ENCODE peak calls at places on chromosome 12, in nine cellular contexts. C is GM23248; W is AG10803; N is upper lobe of right lung; U is lower lobe of right lung; Q is AG04449; I is A549; L is HCT116; S is CD8-positive, alpha-beta T cell. M is an unnamed sample.

GRCh38 chr12:81759215-81759991 is at the start of gene PPFIA2:
- DNase-seq in C (peak; percentile 42), W (peak; percentile 8), N (peak; percentile 60), U (no peak), Q (no peak), I (no peak), L (no peak), S (peak; percentile 26), M (no peak)

GRCh38 chr12:53065975-53066593 is 13.1 kb downstream of the SPRYD3 start:
- DNase-seq in C (peak; percentile 89), W (peak; percentile 82), N (peak; percentile 85), U (peak; percentile 83), Q (no peak), I (peak; percentile 96), L (peak; percentile 60), S (peak; percentile 59), M (no peak)

GRCh38 chr12:132551271-132552120 is 58.9 kb downstream of the LRCOL1 start:
- DNase-seq in C (no peak), W (no peak), N (no peak), U (no peak), Q (no peak), I (no peak), L (no peak), S (no peak), M (no peak)

GRCh38 chr12:39103552-39104165 is 198.3 kb upstream of the CPNE8 start:
- DNase-seq in C (peak; percentile 81), W (peak; percentile 58), N (no peak), U (no peak), Q (no peak), I (peak; percentile 64), L (peak; percentile 70), S (no peak), M (no peak)

GRCh38 chr12:8556748-8557147 is 16.0 kb upstream of the CLEC4E start:
- DNase-seq in C (no peak), W (no peak), N (no peak), U (no peak), Q (no peak), I (no peak), L (no peak), S (no peak), M (no peak)

GRCh38 chr12:4214912-4215861 is 58.4 kb upstream of the CCND2 start:
- DNase-seq in C (no peak), W (no peak), N (peak; percentile 88), U (peak; percentile 89), Q (no peak), I (no peak), L (no peak), S (peak; percentile 34), M (peak; percentile 5)

GRCh38 chr12:50572275-50572674 is 67.5 kb downstream of the DIP2B start:
- DNase-seq in C (peak; percentile 94), W (peak; percentile 94), N (no peak), U (no peak), Q (peak; percentile 72), I (no peak), L (no peak), S (no peak), M (peak; percentile 70)

GRCh38 chr12:94596596-94596995 is 53.8 kb downstream of the TMCC3 start:
- DNase-seq in C (no peak), W (no peak), N (no peak), U (no peak), Q (no peak), I (no peak), L (no peak), S (no peak), M (peak; percentile 48)

GRCh38 chr12:87756111-87756510 is 273.1 kb downstream of the C12orf50 start:
- DNase-seq in C (peak; percentile 58), W (peak; percentile 38), N (no peak), U (no peak), Q (peak; percentile 98), I (peak; percentile 6), L (no peak), S (no peak), M (peak; percentile 99)

GRCh38 chr12:130031571-130032189 is 127.9 kb upstream of the TMEM132D start:
- DNase-seq in C (peak; percentile 36), W (peak; percentile 6), N (no peak), U (peak; percentile 56), Q (no peak), I (peak; percentile 61), L (no peak), S (peak; percentile 31), M (no peak)

GRCh38 chr12:87816186-87816585 is 213.0 kb downstream of the C12orf50 start:
- DNase-seq in C (peak; percentile 10), W (no peak), N (no peak), U (no peak), Q (peak; percentile 83), I (no peak), L (no peak), S (no peak), M (no peak)

GRCh38 chr12:10288989-10289388 is 18.7 kb upstream of the KLRD1 start:
- DNase-seq in C (no peak), W (no peak), N (no peak), U (no peak), Q (no peak), I (no peak), L (no peak), S (no peak), M (no peak)

GRCh38 chr12:47808574-47809380 is 10.9 kb downstream of the HDAC7 start:
- DNase-seq in C (peak; percentile 80), W (no peak), N (no peak), U (no peak), Q (no peak), I (peak; percentile 53), L (no peak), S (peak; percentile 52), M (no peak)

GRCh38 chr12:47805417-47805816 is 14.3 kb downstream of the HDAC7 start:
- DNase-seq in C (peak; percentile 24), W (no peak), N (no peak), U (no peak), Q (no peak), I (no peak), L (no peak), S (no peak), M (no peak)

GRCh38 chr12:47807338-47807737 is 12.4 kb downstream of the HDAC7 start:
- DNase-seq in C (peak; percentile 26), W (no peak), N (no peak), U (no peak), Q (no peak), I (no peak), L (no peak), S (no peak), M (no peak)

GRCh38 chr12:47811070-47811391 is 8.7 kb downstream of the HDAC7 start:
- DNase-seq in C (no peak), W (no peak), N (no peak), U (no peak), Q (no peak), I (no peak), L (no peak), S (no peak), M (no peak)

GRCh38 chr12:47808049-47808448 is 11.7 kb downstream of the HDAC7 start:
- DNase-seq in C (peak; percentile 59), W (no peak), N (peak; percentile 77), U (peak; percentile 72), Q (no peak), I (no peak), L (no peak), S (peak; percentile 80), M (no peak)
- H3K4me3 ChIP-seq in C (no peak overlapping the region), W (no peak overlapping the region), N (peak overlapping the region; percentile 19), U (peak overlapping the region; percentile 24), Q (no peak overlapping the region), I (no peak overlapping the region), L (no peak overlapping the region), S (peak overlapping the region; percentile 43), M (no peak overlapping the region)

GRCh38 chr12:113388351-113388750 is 15.3 kb downstream of the SDS start:
- DNase-seq in C (no peak), W (no peak), N (no peak), U (no peak), Q (no peak), I (no peak), L (no peak), S (no peak), M (no peak)
- H3K4me3 ChIP-seq in C (no peak overlapping the region), W (no peak overlapping the region), N (no peak overlapping the region), U (no peak overlapping the region), Q (no peak overlapping the region), I (no peak overlapping the region), L (no peak overlapping the region), S (no peak overlapping the region), M (no peak overlapping the region)

GRCh38 chr12:643478-644292 is 19.6 kb downstream of the NINJ2 start:
- DNase-seq in C (peak; percentile 57), W (peak; percentile 20), N (peak; percentile 76), U (peak; percentile 64), Q (no peak), I (no peak), L (no peak), S (no peak), M (no peak)
- H3K4me3 ChIP-seq in C (peak overlapping the region; percentile 68), W (peak overlapping the region; percentile 60), N (peak overlapping the region; percentile 80), U (peak overlapping the region; percentile 69), Q (peak overlapping the region; percentile 60), I (peak overlapping the region; percentile 50), L (no peak overlapping the region), S (peak overlapping the region; percentile 70), M (no peak overlapping the region)

DNA sequence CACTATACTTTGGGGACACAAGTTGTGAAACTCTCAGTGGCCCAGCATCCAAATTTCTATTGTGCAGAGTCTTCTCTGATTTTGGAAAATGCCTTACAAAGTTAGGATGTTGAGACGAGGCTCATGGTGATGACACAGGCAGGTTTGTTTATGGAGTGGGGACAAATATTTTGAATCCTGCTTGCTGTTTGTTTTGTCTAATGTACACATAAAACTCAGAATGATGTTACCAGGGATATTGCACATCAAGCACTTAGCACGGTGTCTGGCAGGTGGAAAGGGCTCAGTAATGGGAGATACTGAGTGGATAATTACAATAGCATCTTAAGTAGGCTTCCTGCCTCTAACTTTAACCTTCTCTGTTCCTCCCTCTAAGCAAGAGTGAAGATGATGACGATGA is 628.9 kb upstream of the TBX3 start:
- DNase-seq in C (no peak), W (no peak), N (no peak), U (no peak), Q (no peak), I (no peak), L (no peak), S (no peak), M (no peak)
- H3K4me3 ChIP-seq in C (no peak overlapping the region), W (no peak overlapping the region), N (no peak overlapping the region), U (no peak overlapping the region), Q (no peak overlapping the region), I (no peak overlapping the region), L (no peak overlapping the region), S (no peak overlapping the region), M (no peak overlapping the region)

DNA sequence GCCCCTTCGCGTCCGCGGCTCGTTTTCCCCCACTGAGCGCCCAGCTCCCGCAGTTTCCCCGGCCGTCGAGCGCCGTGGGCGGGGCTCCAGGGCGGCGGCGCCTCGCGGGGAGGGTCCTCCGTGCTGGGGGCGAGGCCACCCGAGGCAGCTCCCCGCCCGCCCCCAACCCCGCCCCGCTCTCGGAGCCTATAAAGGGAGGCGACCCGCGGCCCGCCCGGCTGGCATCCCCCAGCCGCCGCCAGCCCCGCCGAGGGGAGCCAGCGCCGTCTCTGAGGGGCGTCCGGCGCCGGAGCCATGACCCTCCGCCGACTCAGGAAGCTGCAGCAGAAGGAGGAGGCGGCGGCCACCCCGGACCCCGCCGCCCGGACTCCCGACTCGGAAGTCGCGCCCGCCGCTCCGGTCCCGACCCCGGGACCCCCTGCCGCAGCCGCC is at the start of gene TAMALIN:
- DNase-seq in C (peak; percentile 59), W (peak; percentile 40), N (peak; percentile 83), U (peak; percentile 73), Q (no peak), I (no peak), L (no peak), S (peak; percentile 83), M (no peak)
- H3K4me3 ChIP-seq in C (peak within 1 kb of the TSS; percentile 68), W (peak within 1 kb of the TSS; percentile 63), N (peak within 1 kb of the TSS; percentile 71), U (peak within 1 kb of the TSS; percentile 74), Q (peak within 1 kb of the TSS; percentile 62), I (peak within 1 kb of the TSS; percentile 52), L (no peak within 1 kb of the TSS), S (peak within 1 kb of the TSS; percentile 72), M (peak within 1 kb of the TSS; percentile 63)